ENCODE peak calls at places on chromosomes 2 and 18, in four cellular contexts. R, H, A and U are unnamed samples.

GRCh38 chr18:39742015-39742466 is 2176.4 kb upstream of the CELF4 start:
- DNase-seq in R (no peak), H (no peak), A (no peak), U (peak)

GRCh38 chr2:24816404-24816803 is 23.2 kb downstream of the CENPO start:
- DNase-seq in R (no peak), H (no peak), A (no peak), U (no peak)

GRCh38 chr2:54557601-54558187 is 101.6 kb downstream of the SPTBN1 start:
- DNase-seq in R (peak), H (peak), A (peak), U (peak)

GRCh38 chr2:171670655-171671054 is 16.6 kb upstream of the DYNC1I2 start:
- DNase-seq in R (no peak), H (no peak), A (no peak), U (no peak)

GRCh38 chr2:204871246-204871953 is 326.1 kb downstream of the PARD3B start:
- DNase-seq in R (no peak), H (no peak), A (peak), U (peak)

GRCh38 chr2:98374286-98374685 is 28.0 kb downstream of the CNGA3 start:
- DNase-seq in R (no peak), H (no peak), A (no peak), U (no peak)

GRCh38 chr2:115163572-115163971 is 721.1 kb downstream of the DPP10 start:
- DNase-seq in R (no peak), H (no peak), A (no peak), U (peak)

GRCh38 chr2:88845772-88846661 is 154.5 kb downstream of the RPIA start:
- DNase-seq in R (no peak), H (no peak), A (no peak), U (no peak)

GRCh38 chr2:232931636-232932035 is 61.6 kb downstream of the SNORC start:
- DNase-seq in R (no peak), H (no peak), A (no peak), U (no peak)

DNA sequence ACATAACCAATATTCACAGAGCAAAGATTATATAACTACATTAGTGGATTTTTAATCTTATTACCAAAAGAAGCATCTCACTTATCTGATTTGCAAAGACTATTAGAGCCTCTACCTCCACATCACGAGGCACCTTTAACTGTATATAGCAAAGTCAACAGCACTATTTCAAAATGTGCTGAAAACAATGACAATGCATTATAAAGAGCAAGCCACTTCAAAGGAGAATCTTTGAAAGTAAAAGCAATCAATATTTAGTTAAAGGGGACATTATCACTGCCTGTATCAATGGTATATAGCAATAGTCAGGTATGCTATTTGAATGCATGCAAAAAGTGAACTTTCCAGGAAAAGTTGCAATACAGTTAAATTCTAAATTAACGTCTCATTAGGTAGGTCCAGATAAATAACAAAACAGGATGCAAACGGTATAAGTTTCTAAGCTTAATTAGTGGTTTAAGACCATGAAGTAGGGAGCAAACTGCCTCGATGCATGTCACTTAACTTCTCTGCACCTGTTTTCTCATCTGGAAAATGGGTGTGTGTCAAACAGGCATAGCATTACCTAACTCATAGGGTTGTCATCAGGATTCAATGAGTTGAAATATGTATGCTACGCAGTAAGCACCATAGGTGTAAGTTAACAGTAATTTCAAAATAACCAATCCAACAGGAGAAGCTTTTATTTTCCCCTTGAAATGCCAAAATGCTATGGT is 31.6 kb downstream of the ATL2 start:
- DNase-seq in R (no peak), H (no peak), A (peak), U (no peak)
- TF ChIP-seq ELF1 in R (no peak), H (no peak), A (no peak), U (no peak)

GRCh38 chr2:234670052-234670451 is 173.2 kb upstream of the ARL4C start:
- DNase-seq in R (no peak), H (no peak), A (no peak), U (no peak)
- TF ChIP-seq ELF1 in R (no peak), H (no peak), A (no peak), U (no peak)

GRCh38 chr2:74572178-74572925 is 17.8 kb downstream of the DOK1 start:
- DNase-seq in R (no peak), H (no peak), A (no peak), U (no peak)
- TF ChIP-seq ELF1 in R (no peak), H (no peak), A (no peak), U (no peak)

GRCh38 chr2:67514515-67514914 is 117.4 kb downstream of the ETAA1 start:
- DNase-seq in R (no peak), H (no peak), A (no peak), U (no peak)
- TF ChIP-seq ELF1 in R (no peak), H (no peak), A (no peak), U (no peak)

GRCh38 chr2:46519265-46519664 is 39.9 kb downstream of the TMEM247 start:
- DNase-seq in R (no peak), H (no peak), A (no peak), U (no peak)
- TF ChIP-seq ELF1 in R (no peak), H (no peak), A (no peak), U (no peak)

DNA sequence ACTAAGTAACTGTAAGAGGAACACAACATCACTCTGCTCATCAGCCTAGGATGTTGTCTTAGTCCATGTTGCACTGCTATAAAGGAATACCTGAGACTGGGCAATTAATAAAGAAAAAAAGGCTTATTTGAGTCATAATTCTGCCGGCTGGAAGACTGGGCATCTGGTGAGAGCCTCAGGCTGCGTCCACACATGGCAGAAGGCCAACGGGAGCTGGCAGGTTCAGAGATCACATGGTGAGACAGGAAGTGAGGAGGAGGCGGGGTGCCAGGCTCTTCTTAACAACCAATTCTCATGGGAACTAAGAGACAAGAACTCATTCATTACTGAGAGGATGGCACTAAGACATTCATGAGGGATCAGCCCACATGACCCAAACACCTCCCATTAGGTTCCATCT is 46.8 kb downstream of the EPG5 start:
- DNase-seq in R (no peak), H (no peak), A (no peak), U (peak)
- TF ChIP-seq ELF1 in R (no peak), H (no peak), A (no peak), U (no peak)

DNA sequence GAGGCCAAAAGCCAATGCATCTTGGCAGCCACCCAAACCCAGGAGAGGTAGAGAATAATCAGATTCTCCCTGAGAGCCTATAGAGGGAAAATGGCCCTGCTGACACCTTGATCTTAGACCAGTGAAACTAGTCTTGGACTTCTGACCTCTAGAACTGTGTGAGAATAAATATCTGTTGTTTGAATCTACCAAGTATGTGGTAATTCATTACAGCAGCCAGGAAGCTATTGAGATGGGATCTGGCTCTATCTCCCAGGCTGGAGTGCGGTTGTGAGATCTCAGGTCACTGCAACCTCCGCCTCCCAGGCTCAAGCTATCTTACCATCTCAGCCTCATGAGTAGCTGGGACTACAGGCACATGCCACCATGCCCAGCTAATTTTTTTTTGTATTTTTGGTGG is 567.2 kb downstream of the MBD2 start:
- DNase-seq in R (no peak), H (no peak), A (no peak), U (no peak)
- TF ChIP-seq ELF1 in R (no peak), H (no peak), A (no peak), U (no peak)